ENCODE peak calls at places on chromosomes 1 and 21, in seven cellular contexts. C, L, G, K, E, M and D are unnamed samples. For H3K36me3, the result is how much of the 10 kb centered on the place peaks cover.

GRCh38 chr1:26434161-26434752 is 2.1 kb downstream of the DHDDS start:
- DNase-seq in G (no peak), E (no peak), C (no peak), M (no peak), L (no peak), K (no peak), D (no peak)

GRCh38 chr1:33152685-33153432 is 29.0 kb downstream of the TRIM62 start:
- DNase-seq in K (no peak), C (peak), M (no peak), G (peak), E (peak), L (no peak), D (no peak)

GRCh38 chr1:237562247-237562823 is 328.4 kb downstream of the ZP4 start:
- DNase-seq in K (no peak), M (no peak), C (peak), E (peak), G (peak), L (no peak), D (peak)

GRCh38 chr1:159892944-159893343 is 7.0 kb downstream of the CFAP45 start:
- DNase-seq in C (no peak), K (no peak), L (no peak), M (no peak), G (no peak), E (no peak), D (peak)

GRCh38 chr1:50422946-50423669 is at the start of gene DMRTA2:
- DNase-seq in G (no peak), C (peak), K (no peak), L (no peak), M (no peak), E (no peak), D (no peak)

GRCh38 chr1:165353731-165354671 is 2.5 kb downstream of the LMX1A start:
- DNase-seq in M (no peak), G (no peak), K (no peak), C (no peak), L (no peak), E (no peak), D (peak)

GRCh38 chr1:154442006-154442740 is 37.0 kb downstream of the IL6R start:
- DNase-seq in M (no peak), K (no peak), G (no peak), E (peak), L (no peak), C (peak), D (no peak)

GRCh38 chr1:15178571-15179484 is 25.3 kb downstream of the TMEM51 start:
- DNase-seq in C (no peak), G (no peak), K (no peak), L (peak), E (peak), M (no peak), D (no peak)

GRCh38 chr1:110003747-110004428 is 19.3 kb downstream of the AHCYL1 start:
- DNase-seq in L (peak), M (peak), K (peak), E (peak), C (peak), G (peak), D (peak)

GRCh38 chr21:33028759-33029511 is 3.2 kb downstream of the OLIG2 start:
- DNase-seq in C (no peak), G (no peak), M (no peak), L (no peak), K (no peak), E (no peak), D (no peak)

GRCh38 chr1:26496881-26497280 is 24.6 kb downstream of the HMGN2 start:
- DNase-seq in K (no peak), E (no peak), G (no peak), C (no peak), L (no peak), M (no peak), D (no peak)

GRCh38 chr1:47816325-47817071 is 180.7 kb downstream of the TRABD2B start:
- DNase-seq in C (no peak), M (no peak), K (no peak), E (no peak), L (no peak), G (no peak), D (no peak)

GRCh38 chr1:76012341-76013208 is 62.0 kb upstream of the ST6GALNAC3 start:
- DNase-seq in M (no peak), C (no peak), E (no peak), L (no peak), K (no peak), G (no peak), D (no peak)

GRCh38 chr1:208243851-208244583 is at the start of gene PLXNA2:
- DNase-seq in K (peak), E (peak), L (peak), C (peak), M (peak), G (peak), D (peak)

GRCh38 chr21:16594191-16594590 is 864.4 kb downstream of the USP25 start:
- DNase-seq in C (no peak), K (no peak), G (no peak), L (no peak), E (no peak), M (no peak), D (no peak)

GRCh38 chr1:70966018-70966638 is 81.5 kb downstream of the PTGER3 start:
- DNase-seq in E (no peak), L (peak), K (no peak), M (no peak), C (no peak), G (peak), D (peak)

GRCh38 chr1:38614861-38615260 is 244.7 kb downstream of the RRAGC start:
- DNase-seq in K (no peak), L (no peak), E (no peak), G (no peak), M (no peak), C (no peak), D (no peak)

GRCh38 chr21:39318091-39318959 is 4.9 kb upstream of the BRWD1 start:
- DNase-seq in E (no peak), M (no peak), C (no peak), L (no peak), K (no peak), G (no peak), D (no peak)

GRCh38 chr1:920008-920407 is 3.7 kb upstream of the SAMD11 start:
- DNase-seq in E (no peak), L (no peak), C (no peak), G (no peak), K (no peak), M (peak), D (no peak)

GRCh38 chr1:161915051-161915503 is 108.6 kb downstream of the OLFML2B start:
- DNase-seq in G (no peak), L (no peak), E (peak), M (no peak), K (no peak), C (no peak), D (no peak)

DNA sequence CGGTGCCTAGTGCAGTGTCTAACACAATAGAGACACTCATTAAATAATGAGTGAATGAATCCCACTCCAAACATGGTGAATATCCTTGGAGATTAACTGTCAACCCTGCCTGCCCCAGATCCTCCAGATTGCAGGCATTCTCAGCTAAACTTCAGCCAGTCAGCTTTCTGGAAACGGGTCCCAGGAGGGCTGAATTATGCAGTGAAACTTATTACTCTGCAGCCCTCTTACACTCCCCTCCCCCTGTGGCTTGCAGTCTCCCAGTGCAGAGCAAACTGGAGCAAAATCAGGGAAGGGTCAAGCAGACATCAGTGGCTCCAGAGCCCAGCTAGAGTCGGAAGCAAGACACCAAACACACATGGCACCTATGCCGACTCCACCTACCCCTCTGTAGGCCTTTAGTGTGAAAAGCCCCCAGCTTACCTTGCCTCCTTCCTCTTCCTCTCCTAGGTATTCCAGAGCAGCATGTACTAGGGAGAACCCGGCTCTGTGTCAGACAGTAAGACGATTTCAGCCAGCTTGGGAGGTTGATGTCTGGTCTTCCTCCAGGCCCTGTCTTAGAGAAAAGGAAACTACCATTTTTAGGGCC is 6.5 kb upstream of the RGS16 start:
- DNase-seq in G (no peak), C (peak), K (no peak), M (no peak), L (no peak), E (no peak), D (no peak)
- H3K4me3 ChIP-seq in G (no peak), C (no peak), K (no peak), M (no peak), L (no peak), E (no peak), D (no peak)

DNA sequence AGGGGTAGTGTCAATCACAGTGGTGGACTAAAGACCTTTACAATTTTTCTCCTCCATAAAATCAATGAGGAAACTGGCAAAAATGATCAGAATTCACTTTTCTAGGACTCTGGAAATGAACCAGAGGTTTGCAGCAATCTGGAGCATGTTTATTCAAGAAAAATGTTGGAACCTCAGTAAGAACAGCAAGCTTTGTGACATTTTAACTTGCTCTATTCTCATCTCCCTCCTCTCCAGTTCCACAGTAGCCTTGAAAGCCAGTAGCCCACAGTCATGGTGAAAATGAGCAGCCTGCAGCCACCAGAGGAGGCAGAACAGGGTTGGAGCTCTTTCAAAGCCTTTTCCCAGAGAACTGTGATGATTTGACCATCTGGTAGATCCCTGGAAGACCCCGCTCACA is 9.1 kb downstream of the TTC4 start:
- DNase-seq in M (no peak), L (no peak), K (no peak), G (no peak), C (no peak), E (no peak), D (no peak)
- H3K36me3 ChIP-seq in M (half or more), L (half or more), K (half or more), G (under half), C (half or more), E (half or more), D (under half)

GRCh38 chr1:155979525-155980343 is 1.4 kb upstream of the ARHGEF2 start:
- DNase-seq in C (no peak), L (no peak), K (no peak), M (no peak), G (no peak), E (no peak), D (no peak)

GRCh38 chr1:155982106-155982505 is 3.8 kb upstream of the ARHGEF2 start:
- DNase-seq in E (no peak), C (no peak), K (no peak), M (no peak), G (no peak), L (no peak), D (no peak)

GRCh38 chr1:155981266-155982088 is 3.1 kb upstream of the ARHGEF2 start:
- DNase-seq in C (no peak), E (peak), K (peak), M (no peak), G (peak), L (no peak), D (peak)

GRCh38 chr1:155984341-155984740 is 6.0 kb upstream of the ARHGEF2 start:
- DNase-seq in E (no peak), G (no peak), L (no peak), C (no peak), M (no peak), K (no peak), D (no peak)

GRCh38 chr1:155983191-155984023 is 5.1 kb upstream of the ARHGEF2 start:
- DNase-seq in G (peak), C (peak), K (no peak), M (no peak), E (peak), L (peak), D (no peak)
- H3K4me3 ChIP-seq in G (peak), C (no peak), K (peak), M (peak), E (peak), L (no peak), D (no peak)

GRCh38 chr1:233197940-233198339 is 97.6 kb downstream of the PCNX2 start:
- DNase-seq in M (no peak), K (no peak), C (no peak), G (no peak), E (no peak), L (no peak), D (no peak)
- H3K36me3 ChIP-seq in M (under half), K (under half), C (under half), G (under half), E (under half), L (under half), D (under half)